ENCODE peak calls at places on chromosomes 16 and 17, in four cellular contexts. One of them, this sample, is unnamed.

GRCh38 chr17:15269087-15269486 is 4.0 kb upstream of the PMP22 start:
- DNase-seq in effector memory CD4-positive, alpha-beta T cell: no peak
- DNase-seq in tibial artery: no peak
- DNase-seq in psoas muscle: no peak
- DNase-seq in this sample: no peak

GRCh38 chr17:27989046-27989445 is 53.4 kb upstream of the NLK start:
- DNase-seq in effector memory CD4-positive, alpha-beta T cell: no peak
- DNase-seq in tibial artery: no peak
- DNase-seq in psoas muscle: no peak
- DNase-seq in this sample: no peak

GRCh38 chr16:55444754-55445485 is 34.1 kb upstream of the MMP2 start:
- DNase-seq in effector memory CD4-positive, alpha-beta T cell: no peak
- DNase-seq in tibial artery: peak; percentile 58
- DNase-seq in psoas muscle: no peak
- DNase-seq in this sample: no peak

GRCh38 chr16:4322121-4323035 is 6.5 kb downstream of the GLIS2 start:
- DNase-seq in effector memory CD4-positive, alpha-beta T cell: no peak
- DNase-seq in tibial artery: no peak
- DNase-seq in psoas muscle: peak; percentile 55
- DNase-seq in this sample: no peak

GRCh38 chr16:47873434-47873833 is 282.4 kb downstream of the ABCC12 start:
- DNase-seq in effector memory CD4-positive, alpha-beta T cell: no peak
- DNase-seq in tibial artery: no peak
- DNase-seq in psoas muscle: no peak
- DNase-seq in this sample: no peak

GRCh38 chr16:68235882-68236803 is at the start of gene ESRP2:
- DNase-seq in effector memory CD4-positive, alpha-beta T cell: peak; percentile 28
- DNase-seq in tibial artery: no peak
- DNase-seq in psoas muscle: peak; percentile 65
- DNase-seq in this sample: peak; percentile 43

GRCh38 chr16:30382398-30383015 is at the start of gene SEPTIN1:
- DNase-seq in effector memory CD4-positive, alpha-beta T cell: peak; percentile 61
- DNase-seq in tibial artery: no peak
- DNase-seq in psoas muscle: no peak
- DNase-seq in this sample: no peak

GRCh38 chr17:35160354-35161201 is 13.0 kb downstream of the UNC45B start:
- DNase-seq in effector memory CD4-positive, alpha-beta T cell: no peak
- DNase-seq in tibial artery: no peak
- DNase-seq in psoas muscle: no peak
- DNase-seq in this sample: no peak

GRCh38 chr17:8965394-8966168 is at the start of gene PIK3R5:
- DNase-seq in effector memory CD4-positive, alpha-beta T cell: peak; percentile 82
- DNase-seq in tibial artery: peak; percentile 45
- DNase-seq in psoas muscle: peak; percentile 66
- DNase-seq in this sample: no peak

GRCh38 chr17:16328997-16329396 is 24.3 kb downstream of the CENPV start:
- DNase-seq in effector memory CD4-positive, alpha-beta T cell: no peak
- DNase-seq in tibial artery: no peak
- DNase-seq in psoas muscle: no peak
- DNase-seq in this sample: no peak

GRCh38 chr16:25005445-25006306 is 9.5 kb downstream of the ARHGAP17 start:
- DNase-seq in effector memory CD4-positive, alpha-beta T cell: no peak
- DNase-seq in tibial artery: no peak
- DNase-seq in psoas muscle: no peak
- DNase-seq in this sample: no peak

GRCh38 chr17:76578376-76578775 is 7.3 kb downstream of the ST6GALNAC2 start:
- DNase-seq in effector memory CD4-positive, alpha-beta T cell: no peak
- DNase-seq in tibial artery: no peak
- DNase-seq in psoas muscle: no peak
- DNase-seq in this sample: no peak

GRCh38 chr16:85616608-85617311 is 3.6 kb downstream of the GSE1 start:
- DNase-seq in effector memory CD4-positive, alpha-beta T cell: no peak
- DNase-seq in tibial artery: peak; percentile 39
- DNase-seq in psoas muscle: peak; percentile 80
- DNase-seq in this sample: no peak

GRCh38 chr16:83887564-83887963 is 11.4 kb upstream of the MLYCD start:
- DNase-seq in effector memory CD4-positive, alpha-beta T cell: no peak
- DNase-seq in tibial artery: no peak
- DNase-seq in psoas muscle: no peak
- DNase-seq in this sample: no peak

GRCh38 chr16:67930191-67930590 is 1.5 kb downstream of the CTRL start:
- DNase-seq in effector memory CD4-positive, alpha-beta T cell: no peak
- DNase-seq in tibial artery: no peak
- DNase-seq in psoas muscle: no peak
- DNase-seq in this sample: no peak

GRCh38 chr17:4735825-4736651 is 3.6 kb upstream of the ZMYND15 start:
- DNase-seq in effector memory CD4-positive, alpha-beta T cell: no peak
- DNase-seq in tibial artery: peak; percentile 62
- DNase-seq in psoas muscle: no peak
- DNase-seq in this sample: no peak

GRCh38 chr17:4728124-4728523 is 3.1 kb upstream of the MED11 start:
- DNase-seq in effector memory CD4-positive, alpha-beta T cell: no peak
- DNase-seq in tibial artery: no peak
- DNase-seq in psoas muscle: no peak
- DNase-seq in this sample: no peak

GRCh38 chr17:4734857-4735475 is 3.7 kb downstream of the MED11 start:
- DNase-seq in effector memory CD4-positive, alpha-beta T cell: no peak
- DNase-seq in tibial artery: no peak
- DNase-seq in psoas muscle: no peak
- DNase-seq in this sample: no peak

GRCh38 chr17:4738136-4739121 is 1.2 kb upstream of the ZMYND15 start:
- DNase-seq in effector memory CD4-positive, alpha-beta T cell: no peak
- DNase-seq in tibial artery: no peak
- DNase-seq in psoas muscle: no peak
- DNase-seq in this sample: no peak

GRCh38 chr17:4733073-4733531 is 1.9 kb downstream of the MED11 start:
- DNase-seq in effector memory CD4-positive, alpha-beta T cell: no peak
- DNase-seq in tibial artery: peak; percentile 60
- DNase-seq in psoas muscle: no peak
- DNase-seq in this sample: no peak
- H3K27ac ChIP-seq in effector memory CD4-positive, alpha-beta T cell: no peak overlapping the region
- H3K27ac ChIP-seq in tibial artery: no peak overlapping the region
- H3K27ac ChIP-seq in psoas muscle: no peak overlapping the region
- H3K27ac ChIP-seq in this sample: no peak overlapping the region

GRCh38 chr17:10844667-10845387 is 6.9 kb upstream of the PIRT start:
- DNase-seq in effector memory CD4-positive, alpha-beta T cell: peak; percentile 39
- DNase-seq in tibial artery: peak; percentile 55
- DNase-seq in psoas muscle: peak; percentile 84
- DNase-seq in this sample: peak; percentile 76

GRCh38 chr17:10838682-10839081 is 795 bp upstream of the PIRT start:
- DNase-seq in effector memory CD4-positive, alpha-beta T cell: no peak
- DNase-seq in tibial artery: no peak
- DNase-seq in psoas muscle: no peak
- DNase-seq in this sample: no peak

GRCh38 chr17:10845388-10845751 is 7.5 kb upstream of the PIRT start:
- DNase-seq in effector memory CD4-positive, alpha-beta T cell: no peak
- DNase-seq in tibial artery: no peak
- DNase-seq in psoas muscle: no peak
- DNase-seq in this sample: no peak

GRCh38 chr17:10842658-10843057 is 4.8 kb upstream of the PIRT start:
- DNase-seq in effector memory CD4-positive, alpha-beta T cell: no peak
- DNase-seq in tibial artery: no peak
- DNase-seq in psoas muscle: no peak
- DNase-seq in this sample: no peak

GRCh38 chr17:10843806-10844205 is 5.9 kb upstream of the PIRT start:
- DNase-seq in effector memory CD4-positive, alpha-beta T cell: no peak
- DNase-seq in tibial artery: no peak
- DNase-seq in psoas muscle: no peak
- DNase-seq in this sample: no peak
- H3K27ac ChIP-seq in effector memory CD4-positive, alpha-beta T cell: no peak overlapping the region
- H3K27ac ChIP-seq in tibial artery: no peak overlapping the region
- H3K27ac ChIP-seq in psoas muscle: no peak overlapping the region
- H3K27ac ChIP-seq in this sample: no peak overlapping the region

DNA sequence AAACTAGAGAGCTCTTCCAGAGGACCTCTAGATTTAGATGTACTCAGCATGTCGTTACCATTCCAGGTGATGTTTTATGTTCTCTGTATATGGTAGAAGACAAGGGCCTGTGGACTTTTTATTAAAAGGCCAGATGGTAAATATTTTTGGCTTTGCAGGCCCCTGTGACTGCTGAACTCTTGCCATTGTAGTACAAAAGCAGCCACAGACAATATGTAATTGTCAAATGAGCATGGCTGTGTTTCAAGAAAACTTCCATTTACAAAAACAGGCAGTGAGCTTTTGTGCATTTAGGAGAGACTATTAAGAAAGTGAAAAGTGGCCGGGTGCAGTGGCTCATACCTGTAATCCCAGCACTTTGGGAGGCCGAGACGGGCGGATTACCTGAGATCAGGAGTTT is 4.6 kb downstream of the NIP7 start:
- DNase-seq in effector memory CD4-positive, alpha-beta T cell: no peak
- DNase-seq in tibial artery: no peak
- DNase-seq in psoas muscle: no peak
- DNase-seq in this sample: no peak
- H3K27ac ChIP-seq in effector memory CD4-positive, alpha-beta T cell: no peak overlapping the region
- H3K27ac ChIP-seq in tibial artery: no peak overlapping the region
- H3K27ac ChIP-seq in psoas muscle: no peak overlapping the region
- H3K27ac ChIP-seq in this sample: no peak overlapping the region

GRCh38 chr16:2867987-2868789 is 10.2 kb upstream of the PRSS22 start:
- DNase-seq in effector memory CD4-positive, alpha-beta T cell: peak; percentile 94
- DNase-seq in tibial artery: peak; percentile 93
- DNase-seq in psoas muscle: peak; percentile 97
- DNase-seq in this sample: peak; percentile 92
- H3K27ac ChIP-seq in effector memory CD4-positive, alpha-beta T cell: peak overlapping the region; percentile 80
- H3K27ac ChIP-seq in tibial artery: peak overlapping the region; percentile 84
- H3K27ac ChIP-seq in psoas muscle: peak overlapping the region; percentile 95
- H3K27ac ChIP-seq in this sample: peak overlapping the region; percentile 90

DNA sequence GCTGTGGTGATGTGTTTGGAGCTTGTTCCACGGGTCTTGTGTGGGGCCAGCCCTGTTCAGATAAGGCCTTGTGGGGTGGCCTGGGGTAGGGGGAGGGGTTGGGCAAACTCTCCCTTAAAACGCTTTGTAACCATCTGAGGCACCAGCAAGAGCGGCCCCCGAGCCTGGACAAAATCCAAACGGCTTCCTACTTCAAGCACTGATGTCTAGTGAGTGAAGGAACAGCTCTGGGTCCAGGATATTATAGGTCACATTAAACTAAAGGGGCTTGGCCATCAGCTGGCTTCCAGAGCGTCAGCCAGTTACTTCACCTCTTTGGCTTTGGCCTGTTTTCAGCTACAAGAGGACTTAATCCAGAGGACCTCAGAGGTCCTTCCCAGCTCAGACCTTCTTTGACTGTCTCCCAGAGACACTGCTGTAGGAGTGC is 11.9 kb downstream of the SERPINF1 start:
- DNase-seq in effector memory CD4-positive, alpha-beta T cell: no peak
- DNase-seq in tibial artery: no peak
- DNase-seq in psoas muscle: no peak
- DNase-seq in this sample: peak; percentile 57
- H3K27ac ChIP-seq in effector memory CD4-positive, alpha-beta T cell: no peak overlapping the region
- H3K27ac ChIP-seq in tibial artery: no peak overlapping the region
- H3K27ac ChIP-seq in psoas muscle: peak overlapping the region; percentile 99
- H3K27ac ChIP-seq in this sample: peak overlapping the region; percentile 68

GRCh38 chr16:20818929-20819585 is 12.7 kb downstream of the REXO5 start:
- DNase-seq in effector memory CD4-positive, alpha-beta T cell: no peak
- DNase-seq in tibial artery: no peak
- DNase-seq in psoas muscle: no peak
- DNase-seq in this sample: no peak
- H3K27ac ChIP-seq in effector memory CD4-positive, alpha-beta T cell: no peak overlapping the region
- H3K27ac ChIP-seq in tibial artery: no peak overlapping the region
- H3K27ac ChIP-seq in psoas muscle: no peak overlapping the region
- H3K27ac ChIP-seq in this sample: no peak overlapping the region

GRCh38 chr17:2230877-2231276 is 72.7 kb downstream of the SMG6 start:
- DNase-seq in effector memory CD4-positive, alpha-beta T cell: no peak
- DNase-seq in tibial artery: no peak
- DNase-seq in psoas muscle: no peak
- DNase-seq in this sample: no peak

GRCh38 chr17:2233441-2233947 is 70.1 kb downstream of the SMG6 start:
- DNase-seq in effector memory CD4-positive, alpha-beta T cell: no peak
- DNase-seq in tibial artery: no peak
- DNase-seq in psoas muscle: peak; percentile 58
- DNase-seq in this sample: no peak

GRCh38 chr17:2227025-2227699 is 76.4 kb downstream of the SMG6 start:
- DNase-seq in effector memory CD4-positive, alpha-beta T cell: no peak
- DNase-seq in tibial artery: no peak
- DNase-seq in psoas muscle: no peak
- DNase-seq in this sample: no peak

GRCh38 chr17:2235792-2236365 is 67.7 kb downstream of the SMG6 start:
- DNase-seq in effector memory CD4-positive, alpha-beta T cell: no peak
- DNase-seq in tibial artery: peak; percentile 71
- DNase-seq in psoas muscle: peak; percentile 71
- DNase-seq in this sample: peak; percentile 59

DNA sequence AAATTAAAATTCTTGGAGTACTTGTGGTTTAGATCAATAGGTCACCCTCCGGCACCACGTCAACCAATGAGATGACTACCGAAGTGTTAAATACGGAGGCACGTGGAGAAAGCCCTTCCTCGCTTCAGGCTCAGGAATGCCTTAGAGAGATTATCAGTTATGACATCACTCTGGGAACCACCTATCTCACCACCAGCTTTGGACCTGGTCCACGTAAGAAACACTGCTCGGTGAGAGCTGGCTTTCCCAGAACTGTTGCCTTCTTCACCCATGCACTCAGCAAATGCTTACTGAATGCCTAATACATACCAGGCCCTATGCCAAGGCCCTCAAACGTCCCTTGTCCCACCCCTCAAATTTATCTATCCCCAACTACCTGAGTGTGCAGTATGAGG is 71.3 kb downstream of the SMG6 start:
- DNase-seq in effector memory CD4-positive, alpha-beta T cell: no peak
- DNase-seq in tibial artery: no peak
- DNase-seq in psoas muscle: no peak
- DNase-seq in this sample: no peak
- H3K27ac ChIP-seq in effector memory CD4-positive, alpha-beta T cell: no peak overlapping the region
- H3K27ac ChIP-seq in tibial artery: peak overlapping the region; percentile 18
- H3K27ac ChIP-seq in psoas muscle: peak overlapping the region; percentile 65
- H3K27ac ChIP-seq in this sample: peak overlapping the region; percentile 92

DNA sequence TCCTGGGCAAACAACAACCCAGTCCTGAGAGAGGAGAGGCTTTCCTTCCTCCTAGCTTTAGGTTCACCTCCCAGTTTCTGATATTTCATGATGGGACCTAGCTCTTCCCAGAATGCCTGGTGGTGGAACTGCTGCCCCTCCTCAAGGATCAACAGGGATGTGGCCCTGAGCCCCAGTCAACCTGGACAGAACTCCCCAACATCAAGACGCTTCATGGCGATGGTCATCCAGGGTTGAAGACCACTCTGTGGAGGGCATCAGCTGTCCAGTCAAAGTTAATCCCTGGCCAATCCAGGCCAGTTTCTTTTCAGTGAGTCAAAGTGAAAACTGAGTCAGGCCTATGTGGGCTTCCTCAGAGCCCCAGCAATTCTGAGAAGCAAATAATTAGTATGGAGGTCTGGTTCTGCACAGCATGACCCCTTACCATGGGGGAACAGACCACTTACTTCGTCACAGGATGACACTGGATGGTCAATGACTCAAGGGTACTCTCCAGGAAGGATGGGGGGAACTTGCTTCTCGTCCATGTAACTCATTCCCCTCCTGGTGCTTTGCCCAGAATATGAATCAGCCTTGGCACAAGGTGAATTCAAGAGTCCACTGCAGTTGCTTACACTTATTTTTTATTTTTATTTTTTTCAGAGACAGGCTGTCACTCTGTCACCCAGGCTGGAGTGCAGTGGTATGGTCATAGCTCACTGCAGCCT is 14.7 kb upstream of the XYLT2 start:
- DNase-seq in effector memory CD4-positive, alpha-beta T cell: no peak
- DNase-seq in tibial artery: no peak
- DNase-seq in psoas muscle: no peak
- DNase-seq in this sample: no peak
- H3K27ac ChIP-seq in effector memory CD4-positive, alpha-beta T cell: no peak overlapping the region
- H3K27ac ChIP-seq in tibial artery: no peak overlapping the region
- H3K27ac ChIP-seq in psoas muscle: no peak overlapping the region
- H3K27ac ChIP-seq in this sample: no peak overlapping the region